ENCODE peak calls at places on chromosomes 12 and 14, in eight cellular contexts. R is T-cell; X is GM03348; Z is activated CD4-positive, CD25-positive, alpha-beta regulatory T cell treated with anti-CD3 and anti-CD28 coated beads, Interleukin-2, amount 50 U/mL, for 16 hours; U is HEK293T; W is heart left ventricle; F is NCI-H1105; Y is neural progenitor cell. E is an unnamed sample.
A peak's percentile ranks its signal among the peaks of the same experiment; 100 is the strongest.

GRCh38 chr12:70994217-70994788 is 73.8 kb upstream of the PTPRR start:
- DNase-seq in R (no peak), X (peak; percentile 59), Z (no peak), U (no peak), W (no peak), F (no peak), Y (no peak), E (no peak)

GRCh38 chr14:22432348-22432976 is 156.6 kb downstream of the DAD1 start:
- DNase-seq in R (no peak), X (peak; percentile 69), Z (no peak), U (no peak), W (peak; percentile 33), F (peak; percentile 63), Y (no peak), E (no peak)

GRCh38 chr14:49164074-49164473 is 422.1 kb downstream of the RPS29 start:
- DNase-seq in R (no peak), X (no peak), Z (no peak), U (no peak), W (no peak), F (no peak), Y (no peak), E (no peak)

GRCh38 chr12:122646568-122647220 is 56.5 kb downstream of the HCAR2 start:
- DNase-seq in R (no peak), X (peak; percentile 78), Z (peak; percentile 20), U (no peak), W (no peak), F (no peak), Y (no peak), E (peak; percentile 100)

GRCh38 chr12:104276192-104277131 is 27.1 kb upstream of the EID3 start:
- DNase-seq in R (no peak), X (no peak), Z (no peak), U (no peak), W (no peak), F (peak; percentile 93), Y (no peak), E (no peak)

GRCh38 chr12:21941522-21942376 is 523 bp upstream of the ABCC9 start:
- DNase-seq in R (no peak), X (peak; percentile 66), Z (no peak), U (peak; percentile 38), W (peak; percentile 72), F (no peak), Y (peak; percentile 79), E (no peak)

GRCh38 chr14:28055008-28055407 is 711.6 kb upstream of the FOXG1 start:
- DNase-seq in R (no peak), X (no peak), Z (no peak), U (no peak), W (no peak), F (no peak), Y (no peak), E (no peak)

GRCh38 chr14:100072783-100073346 is 7.6 kb downstream of the EVL start:
- DNase-seq in R (peak; percentile 66), X (no peak), Z (no peak), U (no peak), W (no peak), F (no peak), Y (no peak), E (no peak)

GRCh38 chr12:13170892-13171490 is 25.5 kb upstream of the EMP1 start:
- DNase-seq in R (no peak), X (peak; percentile 21), Z (no peak), U (no peak), W (no peak), F (no peak), Y (no peak), E (no peak)

GRCh38 chr12:122888232-122888752 is 7.6 kb downstream of the VPS37B start:
- DNase-seq in R (peak; percentile 61), X (no peak), Z (peak; percentile 23), U (no peak), W (no peak), F (peak; percentile 71), Y (peak; percentile 26), E (peak; percentile 52)

GRCh38 chr12:52184813-52185212 is 7.0 kb downstream of the KRT80 start:
- DNase-seq in R (no peak), X (no peak), Z (no peak), U (no peak), W (no peak), F (no peak), Y (no peak), E (no peak)

GRCh38 chr14:50529288-50530179 is 2.8 kb downstream of the MAP4K5 start:
- DNase-seq in R (no peak), X (no peak), Z (no peak), U (no peak), W (no peak), F (no peak), Y (no peak), E (no peak)

GRCh38 chr14:64844272-64844671 is 35.4 kb downstream of the SPTB start:
- DNase-seq in R (no peak), X (no peak), Z (no peak), U (no peak), W (no peak), F (no peak), Y (no peak), E (peak; percentile 34)

GRCh38 chr12:68557011-68557715 is 53.5 kb upstream of the RAP1B start:
- DNase-seq in R (no peak), X (peak; percentile 65), Z (no peak), U (no peak), W (no peak), F (no peak), Y (peak; percentile 10), E (no peak)

GRCh38 chr14:36655963-36656768 is 5.5 kb upstream of the PAX9 start:
- DNase-seq in R (no peak), X (no peak), Z (no peak), U (no peak), W (no peak), F (no peak), Y (peak; percentile 90), E (no peak)

GRCh38 chr12:127809236-127809635 is 457.7 kb upstream of the TMEM132C start:
- DNase-seq in R (no peak), X (peak; percentile 31), Z (no peak), U (no peak), W (no peak), F (no peak), Y (no peak), E (no peak)

GRCh38 chr12:65313704-65314317 is 35.3 kb downstream of the MSRB3 start:
- DNase-seq in R (no peak), X (peak; percentile 8), Z (no peak), U (no peak), W (no peak), F (no peak), Y (peak; percentile 10), E (no peak)

GRCh38 chr12:1532367-1532752 is 62.0 kb downstream of the FBXL14 start:
- DNase-seq in R (no peak), X (no peak), Z (no peak), U (no peak), W (no peak), F (no peak), Y (no peak), E (no peak)

GRCh38 chr14:105646175-105646574 is 119.8 kb downstream of the TMEM121 start:
- DNase-seq in R (no peak), X (no peak), Z (no peak), U (no peak), W (no peak), F (no peak), Y (no peak), E (no peak)

GRCh38 chr12:5396541-5396940 is 35.4 kb upstream of the NTF3 start:
- DNase-seq in R (no peak), X (no peak), Z (no peak), U (no peak), W (no peak), F (no peak), Y (no peak), E (no peak)

GRCh38 chr12:65779091-65779642 is 45.1 kb upstream of the HMGA2 start:
- DNase-seq in R (no peak), X (peak; percentile 20), Z (no peak), U (no peak), W (no peak), F (no peak), Y (peak; percentile 27), E (no peak)

GRCh38 chr12:65879878-65880277 is 55.6 kb downstream of the HMGA2 start:
- DNase-seq in R (no peak), X (peak; percentile 79), Z (no peak), U (no peak), W (no peak), F (no peak), Y (no peak), E (no peak)

GRCh38 chr14:69845787-69846186 is 33.4 kb upstream of the SMOC1 start:
- DNase-seq in R (no peak), X (no peak), Z (no peak), U (peak; percentile 48), W (no peak), F (no peak), Y (no peak), E (no peak)

GRCh38 chr12:7099290-7099996 is 7.2 kb upstream of the C1R start:
- DNase-seq in R (no peak), X (no peak), Z (no peak), U (no peak), W (no peak), F (peak; percentile 68), Y (no peak), E (no peak)

GRCh38 chr12:64943686-64944085 is 119.2 kb downstream of the TBC1D30 start:
- DNase-seq in R (no peak), X (no peak), Z (no peak), U (no peak), W (no peak), F (no peak), Y (no peak), E (no peak)

GRCh38 chr12:76259660-76260389 is 88.4 kb downstream of the BBS10 start:
- DNase-seq in R (no peak), X (peak; percentile 79), Z (no peak), U (no peak), W (no peak), F (no peak), Y (no peak), E (no peak)

GRCh38 chr12:105083551-105084105 is 630 bp downstream of the ALDH1L2 start:
- DNase-seq in R (no peak), X (peak; percentile 76), Z (no peak), U (peak; percentile 34), W (peak; percentile 28), F (no peak), Y (peak; percentile 34), E (peak; percentile 49)

GRCh38 chr12:552466-552865 is 92.7 kb downstream of the B4GALNT3 start:
- DNase-seq in R (no peak), X (no peak), Z (no peak), U (no peak), W (no peak), F (no peak), Y (no peak), E (no peak)

GRCh38 chr12:53352331-53353258 is 16.4 kb upstream of the SP7 start:
- DNase-seq in R (peak; percentile 79), X (peak; percentile 79), Z (peak; percentile 68), U (peak; percentile 81), W (peak; percentile 82), F (peak; percentile 44), Y (peak; percentile 89), E (peak; percentile 48)

GRCh38 chr14:98931911-98932310 is 340.1 kb downstream of the BCL11B start:
- DNase-seq in R (peak; percentile 85), X (no peak), Z (peak; percentile 34), U (no peak), W (no peak), F (no peak), Y (no peak), E (no peak)

GRCh38 chr14:95523051-95523817 is 6.8 kb upstream of the SYNE3 start:
- DNase-seq in R (no peak), X (no peak), Z (no peak), U (no peak), W (no peak), F (no peak), Y (no peak), E (no peak)

GRCh38 chr14:90416649-90417237 is 19.9 kb downstream of the CALM1 start:
- DNase-seq in R (no peak), X (no peak), Z (no peak), U (no peak), W (no peak), F (no peak), Y (no peak), E (no peak)

GRCh38 chr12:129186952-129187351 is 333.7 kb downstream of the GLT1D1 start:
- DNase-seq in R (no peak), X (no peak), Z (no peak), U (no peak), W (no peak), F (no peak), Y (peak; percentile 18), E (no peak)

GRCh38 chr12:59444932-59445331 is 150.9 kb upstream of the SLC16A7 start:
- DNase-seq in R (no peak), X (no peak), Z (no peak), U (no peak), W (no peak), F (no peak), Y (no peak), E (no peak)